ENCODE peak calls at places on chromosomes 2 and 18, in six cellular contexts. R is esophagus squamous epithelium; M is globus pallidus; F is stimulated activated CD4-positive, alpha-beta T cell treated with anti-CD3 and anti-CD28 coated beads, Interleukin-12 subunit alpha, Interleukin-12 subunit beta, amount 100 ng/mL, for 24 hours; D is amniotic stem cell; K is MCF 10A. E is an unnamed sample.

GRCh38 chr18:11741505-11742145 is 52.6 kb downstream of the GNAL start:
- DNase-seq in R (no peak), M (no peak), F (no peak), D (no peak), K (peak), E (no peak)

GRCh38 chr2:238461051-238461450 is 34.3 kb downstream of the ASB1 start:
- DNase-seq in R (no peak), M (no peak), F (no peak), D (no peak), K (no peak), E (no peak)

GRCh38 chr2:81706856-81707255 is 1402.3 kb upstream of the LRRTM1 start:
- DNase-seq in R (no peak), M (no peak), F (no peak), D (no peak), K (no peak), E (no peak)

GRCh38 chr18:50559750-50560680 is at the start of gene MAPK4:
- DNase-seq in R (no peak), M (peak), F (no peak), D (no peak), K (peak), E (no peak)

GRCh38 chr2:181937473-181937872 is 45.9 kb downstream of the ITPRID2 start:
- DNase-seq in R (no peak), M (peak), F (no peak), D (no peak), K (no peak), E (no peak)

GRCh38 chr2:133644850-133645249 is 76.6 kb upstream of the NCKAP5 start:
- DNase-seq in R (no peak), M (peak), F (no peak), D (no peak), K (no peak), E (no peak)

GRCh38 chr18:28781616-28782362 is 604.9 kb upstream of the CDH2 start:
- DNase-seq in R (no peak), M (no peak), F (no peak), D (no peak), K (no peak), E (no peak)

GRCh38 chr2:70403267-70404053 is 101.6 kb upstream of the FAM136A start:
- DNase-seq in R (no peak), M (no peak), F (no peak), D (no peak), K (peak), E (no peak)

GRCh38 chr2:46335404-46335965 is 38.3 kb downstream of the EPAS1 start:
- DNase-seq in R (no peak), M (peak), F (no peak), D (no peak), K (peak), E (no peak)

GRCh38 chr2:138279871-138280270 is 221.7 kb upstream of the SPOPL start:
- DNase-seq in R (no peak), M (no peak), F (no peak), D (no peak), K (no peak), E (no peak)

GRCh38 chr2:33289961-33290360 is 186.5 kb upstream of the RASGRP3 start:
- DNase-seq in R (no peak), M (no peak), F (no peak), D (no peak), K (no peak), E (no peak)

GRCh38 chr2:31057691-31058090 is 80.5 kb downstream of the GALNT14 start:
- DNase-seq in R (no peak), M (no peak), F (no peak), D (no peak), K (no peak), E (no peak)

E was measured in ascending aorta.